ENCODE peak calls at places on chromosomes 13 and 19, in seven cellular contexts. J is mesothelial cell of epicardium, W is GM20000, B is hepatocyte, X is esophagus squamous epithelium, K is nephron progenitor cell, C is tibial nerve. P is an unnamed sample.

GRCh38 chr19:4456843-4457653 is 546 bp downstream of the UBXN6 start:
- DNase-seq in J (peak; percentile 61), W (peak; percentile 87), B (peak; percentile 86), X (no peak), K (peak; percentile 83), C (peak; percentile 28), P (peak; percentile 66)

GRCh38 chr13:47853236-47853635 is 147.8 kb downstream of the SUCLA2 start:
- DNase-seq in J (no peak), W (no peak), B (no peak), X (no peak), K (no peak), C (no peak), P (no peak)

GRCh38 chr19:49447485-49448431 is 3.9 kb downstream of the PIH1D1 start:
- DNase-seq in J (no peak), W (no peak), B (no peak), X (no peak), K (peak; percentile 51), C (no peak), P (no peak)

GRCh38 chr13:101570410-101570809 is 117.9 kb downstream of the ITGBL1 start:
- DNase-seq in J (no peak), W (no peak), B (no peak), X (no peak), K (no peak), C (no peak), P (no peak)

GRCh38 chr13:83881917-83882625 is at the start of gene SLITRK1:
- DNase-seq in J (peak; percentile 92), W (peak; percentile 10), B (peak; percentile 80), X (no peak), K (peak; percentile 98), C (peak; percentile 44), P (peak; percentile 93)

GRCh38 chr19:6242677-6243076 is 37.1 kb downstream of the MLLT1 start:
- DNase-seq in J (no peak), W (no peak), B (no peak), X (no peak), K (no peak), C (no peak), P (no peak)

GRCh38 chr19:38616265-38616664 is 1.5 kb downstream of the MAP4K1 start:
- DNase-seq in J (no peak), W (no peak), B (no peak), X (no peak), K (no peak), C (no peak), P (no peak)

GRCh38 chr13:75495938-75496337 is 14.0 kb upstream of the TBC1D4 start:
- DNase-seq in J (no peak), W (no peak), B (no peak), X (no peak), K (no peak), C (no peak), P (no peak)

GRCh38 chr19:42067315-42067888 is 2.6 kb downstream of the GRIK5 start:
- DNase-seq in J (no peak), W (no peak), B (no peak), X (no peak), K (no peak), C (no peak), P (no peak)

GRCh38 chr19:44608391-44608821 is 5.0 kb upstream of the IGSF23 start:
- DNase-seq in J (no peak), W (no peak), B (peak; percentile 45), X (no peak), K (no peak), C (no peak), P (no peak)

GRCh38 chr13:36986462-36987240 is 12.5 kb downstream of the ALG5 start:
- DNase-seq in J (no peak), W (no peak), B (no peak), X (no peak), K (no peak), C (no peak), P (no peak)

GRCh38 chr13:37791699-37792098 is 77.9 kb downstream of the TRPC4 start:
- DNase-seq in J (no peak), W (no peak), B (no peak), X (no peak), K (no peak), C (no peak), P (no peak)

DNA sequence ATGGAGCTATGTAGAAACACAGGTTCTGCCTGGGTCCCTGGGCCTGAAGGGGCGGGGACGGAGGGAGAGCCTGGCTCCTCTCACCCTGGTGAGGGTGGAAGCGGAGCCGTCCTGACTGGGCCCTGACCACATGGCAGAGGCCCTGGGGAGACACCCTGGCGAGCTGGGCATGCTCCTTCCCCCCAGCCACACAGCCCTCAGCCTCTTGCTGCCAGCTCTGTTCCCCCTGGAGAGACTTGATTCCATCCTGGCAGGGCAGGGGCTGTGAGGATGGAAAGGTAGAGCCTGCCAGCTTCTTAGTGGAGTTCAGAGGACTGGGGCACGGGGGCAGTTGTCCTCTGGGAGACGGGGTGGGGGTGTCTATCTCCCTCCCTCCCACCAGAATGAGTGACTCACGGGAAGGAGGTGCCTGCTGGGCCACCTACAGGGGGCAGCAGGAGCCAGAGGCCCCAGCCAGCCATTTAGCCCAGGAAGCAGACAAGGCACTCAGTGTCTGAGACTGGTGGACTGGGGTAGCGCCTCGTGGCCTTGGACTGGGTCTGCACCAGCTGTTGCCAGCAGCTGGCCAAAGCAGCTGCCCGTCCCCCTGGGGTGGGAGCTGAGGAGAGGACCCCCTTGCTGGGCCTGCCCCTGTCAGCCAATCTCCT is 22.8 kb upstream of the RNF17 start:
- DNase-seq in J (no peak), W (peak; percentile 57), B (no peak), X (no peak), K (no peak), C (no peak), P (no peak)
- TF ChIP-seq CTCF in J (no peak), W (peak; percentile 8), B (peak; percentile 20), X (no peak), K (no peak), C (no peak), P (peak; percentile 20)

GRCh38 chr19:16605552-16605951 is 22.5 kb downstream of the MED26 start:
- DNase-seq in J (no peak), W (no peak), B (no peak), X (no peak), K (no peak), C (no peak), P (no peak)
- TF ChIP-seq CTCF in J (no peak), W (no peak), B (no peak), X (no peak), K (no peak), C (no peak), P (no peak)

GRCh38 chr19:35657904-35658700 is 8.2 kb upstream of the UPK1A start:
- DNase-seq in J (no peak), W (no peak), B (no peak), X (no peak), K (no peak), C (no peak), P (no peak)
- TF ChIP-seq CTCF in J (peak; percentile 21), W (no peak), B (no peak), X (no peak), K (no peak), C (no peak), P (peak; percentile 35)

GRCh38 chr19:788821-789472 is 8.3 kb upstream of the PTBP1 start:
- DNase-seq in J (no peak), W (no peak), B (no peak), X (no peak), K (peak; percentile 50), C (no peak), P (no peak)
- TF ChIP-seq CTCF in J (no peak), W (no peak), B (no peak), X (no peak), K (no peak), C (no peak), P (no peak)

GRCh38 chr19:40598918-40599307 is 2.3 kb upstream of the LTBP4 start:
- DNase-seq in J (no peak), W (no peak), B (no peak), X (no peak), K (no peak), C (no peak), P (no peak)
- TF ChIP-seq CTCF in J (no peak), W (no peak), B (no peak), X (no peak), K (no peak), C (no peak), P (no peak)

GRCh38 chr19:2724148-2724557 is 3.0 kb upstream of the DIRAS1 start:
- DNase-seq in J (no peak), W (no peak), B (no peak), X (no peak), K (peak; percentile 23), C (no peak), P (no peak)
- TF ChIP-seq CTCF in J (peak; percentile 18), W (no peak), B (no peak), X (no peak), K (no peak), C (no peak), P (no peak)